ENCODE peak calls at places on chromosomes 13 and 19, in five cellular contexts. Y is AG10803, F is IMR-90, O is epithelial cell of esophagus, B is A549. E is an unnamed sample.

GRCh38 chr19:13839938-13840750 is 36.8 kb upstream of the NANOS3 start:
- DNase-seq in Y (peak), F (peak), O (peak), B (no peak), E (no peak)

GRCh38 chr13:113853518-113854237 is 10.2 kb downstream of the GAS6 start:
- DNase-seq in Y (no peak), F (peak), O (no peak), B (no peak), E (peak)

GRCh38 chr13:42893346-42893745 is 98.7 kb downstream of the EPSTI1 start:
- DNase-seq in Y (peak), F (peak), O (peak), B (no peak), E (no peak)

GRCh38 chr13:22138947-22139346 is 468.1 kb downstream of the FGF9 start:
- DNase-seq in Y (no peak), F (no peak), O (no peak), B (no peak), E (no peak)

GRCh38 chr13:105848494-105848893 is 687.0 kb downstream of the EFNB2 start:
- DNase-seq in Y (no peak), F (no peak), O (peak), B (no peak), E (no peak)

GRCh38 chr13:29893438-29893837 is 43.0 kb upstream of the UBL3 start:
- DNase-seq in Y (peak), F (peak), O (no peak), B (no peak), E (no peak)

GRCh38 chr13:46170687-46171086 is 11.3 kb downstream of the LCP1 start:
- DNase-seq in Y (no peak), F (no peak), O (no peak), B (no peak), E (no peak)

GRCh38 chr13:109336730-109337129 is 449.7 kb downstream of the IRS2 start:
- DNase-seq in Y (peak), F (peak), O (peak), B (no peak), E (no peak)

GRCh38 chr13:36163809-36164308 is 32.7 kb upstream of the DCLK1 start:
- DNase-seq in Y (peak), F (peak), O (peak), B (no peak), E (peak)

GRCh38 chr13:113840541-113841354 is 23.1 kb downstream of the GAS6 start:
- DNase-seq in Y (no peak), F (no peak), O (peak), B (no peak), E (no peak)

GRCh38 chr19:13085673-13086072 is 17.0 kb downstream of the LYL1 start:
- DNase-seq in Y (no peak), F (no peak), O (no peak), B (no peak), E (no peak)

GRCh38 chr13:100983111-100983510 is 308.5 kb upstream of the TMTC4 start:
- DNase-seq in Y (no peak), F (no peak), O (no peak), B (no peak), E (no peak)

DNA sequence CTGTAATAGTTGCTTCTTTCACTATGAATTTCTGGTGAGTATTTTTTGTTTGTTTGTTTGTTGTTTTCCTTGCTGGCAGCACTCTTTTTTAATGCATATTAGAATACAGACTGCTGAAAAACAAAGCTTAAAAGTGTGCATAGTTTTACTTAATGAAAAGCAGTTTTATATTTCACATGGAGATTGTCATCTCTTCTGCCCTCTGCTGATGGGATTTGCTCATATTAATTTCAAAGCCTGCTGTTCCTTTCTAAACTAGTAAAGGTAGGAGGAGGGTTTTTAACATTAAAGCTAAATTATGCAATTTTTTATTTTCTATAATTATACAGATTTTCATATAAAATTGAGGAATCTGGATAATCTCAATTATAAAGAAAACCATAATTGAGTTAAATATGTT is 692.6 kb upstream of the SLITRK1 start:
- DNase-seq in Y (peak), F (peak), O (peak), B (no peak), E (no peak)
- TF ChIP-seq CTCF in Y (peak), F (peak), O (peak), B (no peak), E (no peak)

DNA sequence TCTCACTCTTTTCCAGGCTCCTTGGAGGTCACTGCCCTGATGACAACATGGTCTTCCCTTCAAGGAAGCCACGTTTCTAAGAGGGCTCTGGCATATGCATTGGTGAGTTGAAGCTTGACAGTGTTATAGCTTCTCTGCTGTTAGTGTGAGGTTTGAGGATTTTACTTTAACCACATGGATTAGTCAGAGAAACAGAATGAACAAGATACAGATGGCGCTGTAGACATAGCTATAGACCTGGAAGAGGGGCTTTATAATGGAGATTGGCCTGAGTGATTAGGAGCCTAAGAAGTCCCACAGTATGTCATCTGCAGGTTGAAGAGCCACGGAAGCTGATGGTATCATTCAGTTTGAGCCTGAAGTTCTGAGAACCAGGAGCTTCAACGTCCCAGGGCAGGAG is 18.4 kb upstream of the URI1 start:
- DNase-seq in Y (no peak), F (no peak), O (no peak), B (no peak), E (no peak)
- TF ChIP-seq CTCF in Y (no peak), F (no peak), O (no peak), B (no peak), E (no peak)

DNA sequence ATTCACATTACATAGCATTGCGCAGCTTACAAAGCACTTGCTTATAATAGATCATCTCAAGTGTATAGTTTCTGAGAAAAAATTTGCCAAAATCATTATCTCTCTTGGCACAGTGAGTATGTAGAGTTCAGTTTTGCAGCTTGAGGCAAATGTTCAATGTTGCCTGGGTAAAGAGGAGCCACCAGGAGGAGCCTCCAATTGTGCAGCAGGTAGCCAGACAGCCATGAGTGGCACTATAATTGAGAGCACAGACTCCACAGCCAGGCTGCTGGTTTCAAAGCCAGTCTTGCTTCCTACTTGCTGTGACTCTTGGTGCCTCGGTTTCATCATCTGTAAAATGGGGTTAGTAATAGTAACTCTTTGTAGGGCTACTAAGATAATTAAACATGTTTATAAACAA is 24.0 kb upstream of the OLFM4 start:
- DNase-seq in Y (no peak), F (no peak), O (no peak), B (no peak), E (no peak)
- TF ChIP-seq CTCF in Y (no peak), F (no peak), O (no peak), B (no peak), E (no peak)

GRCh38 chr19:1221141-1221903 is 15.7 kb downstream of the STK11 start:
- DNase-seq in Y (peak), F (peak), O (no peak), B (no peak), E (no peak)
- TF ChIP-seq CTCF in Y (peak), F (peak), O (peak), B (peak), E (no peak)

DNA sequence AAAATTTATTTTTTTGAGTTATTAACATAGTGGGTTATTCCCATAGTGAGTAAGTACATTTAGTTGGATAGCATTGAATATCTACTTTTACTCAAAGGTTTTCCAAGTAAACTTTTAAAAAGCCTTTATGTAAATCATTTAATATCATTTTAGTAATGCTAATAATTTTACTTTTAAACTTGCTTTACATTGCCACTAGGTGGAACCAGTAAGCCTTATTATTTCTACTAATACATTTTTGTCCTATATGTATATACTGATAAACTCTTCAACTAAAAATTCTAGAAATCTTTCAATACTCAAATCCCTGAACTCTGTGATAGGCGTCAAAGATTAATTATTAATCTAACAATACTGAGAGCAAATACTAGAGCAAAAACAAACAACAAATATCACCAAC is 1709.2 kb upstream of the PCDH20 start:
- DNase-seq in Y (peak), F (peak), O (peak), B (no peak), E (no peak)
- TF ChIP-seq CTCF in Y (peak), F (peak), O (peak), B (peak), E (no peak)

GRCh38 chr19:52010674-52011073 is 2.7 kb upstream of the ZNF615 start:
- DNase-seq in Y (no peak), F (no peak), O (no peak), B (no peak), E (no peak)

GRCh38 chr19:52007805-52008557 is at the start of gene ZNF615:
- DNase-seq in Y (peak), F (peak), O (peak), B (peak), E (peak)

DNA sequence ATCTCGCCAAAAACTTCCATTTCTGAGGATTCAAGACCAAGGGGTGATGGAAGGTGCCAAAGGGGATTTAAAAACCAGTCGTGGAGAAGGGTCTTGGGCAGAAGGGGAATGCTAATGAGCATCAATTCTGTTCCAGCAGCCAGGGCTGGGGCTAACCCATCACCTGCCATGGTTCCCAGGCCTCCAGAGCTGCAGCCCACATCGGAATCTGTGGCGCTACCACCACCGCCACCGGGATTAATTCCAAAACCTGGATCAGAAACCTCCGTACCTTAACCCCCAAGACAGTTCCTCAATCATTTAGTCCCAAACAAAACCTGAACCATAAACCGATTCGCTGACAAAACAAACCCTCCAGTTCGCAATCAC is 591 bp downstream of the ZNF615 start:
- DNase-seq in Y (peak), F (no peak), O (no peak), B (no peak), E (no peak)
- TF ChIP-seq CTCF in Y (no peak), F (no peak), O (no peak), B (no peak), E (no peak)

GRCh38 chr13:95221991-95222732 is 79.1 kb downstream of the ABCC4 start:
- DNase-seq in Y (no peak), F (no peak), O (no peak), B (no peak), E (no peak)

GRCh38 chr13:95212962-95213850 is 88.0 kb downstream of the ABCC4 start:
- DNase-seq in Y (no peak), F (no peak), O (no peak), B (no peak), E (peak)

GRCh38 chr13:95217920-95218830 is 83.1 kb downstream of the ABCC4 start:
- DNase-seq in Y (no peak), F (no peak), O (no peak), B (no peak), E (no peak)

GRCh38 chr13:95216182-95216581 is 85.1 kb downstream of the ABCC4 start:
- DNase-seq in Y (no peak), F (no peak), O (no peak), B (no peak), E (no peak)
- TF ChIP-seq CTCF in Y (no peak), F (no peak), O (no peak), B (no peak), E (no peak)

DNA sequence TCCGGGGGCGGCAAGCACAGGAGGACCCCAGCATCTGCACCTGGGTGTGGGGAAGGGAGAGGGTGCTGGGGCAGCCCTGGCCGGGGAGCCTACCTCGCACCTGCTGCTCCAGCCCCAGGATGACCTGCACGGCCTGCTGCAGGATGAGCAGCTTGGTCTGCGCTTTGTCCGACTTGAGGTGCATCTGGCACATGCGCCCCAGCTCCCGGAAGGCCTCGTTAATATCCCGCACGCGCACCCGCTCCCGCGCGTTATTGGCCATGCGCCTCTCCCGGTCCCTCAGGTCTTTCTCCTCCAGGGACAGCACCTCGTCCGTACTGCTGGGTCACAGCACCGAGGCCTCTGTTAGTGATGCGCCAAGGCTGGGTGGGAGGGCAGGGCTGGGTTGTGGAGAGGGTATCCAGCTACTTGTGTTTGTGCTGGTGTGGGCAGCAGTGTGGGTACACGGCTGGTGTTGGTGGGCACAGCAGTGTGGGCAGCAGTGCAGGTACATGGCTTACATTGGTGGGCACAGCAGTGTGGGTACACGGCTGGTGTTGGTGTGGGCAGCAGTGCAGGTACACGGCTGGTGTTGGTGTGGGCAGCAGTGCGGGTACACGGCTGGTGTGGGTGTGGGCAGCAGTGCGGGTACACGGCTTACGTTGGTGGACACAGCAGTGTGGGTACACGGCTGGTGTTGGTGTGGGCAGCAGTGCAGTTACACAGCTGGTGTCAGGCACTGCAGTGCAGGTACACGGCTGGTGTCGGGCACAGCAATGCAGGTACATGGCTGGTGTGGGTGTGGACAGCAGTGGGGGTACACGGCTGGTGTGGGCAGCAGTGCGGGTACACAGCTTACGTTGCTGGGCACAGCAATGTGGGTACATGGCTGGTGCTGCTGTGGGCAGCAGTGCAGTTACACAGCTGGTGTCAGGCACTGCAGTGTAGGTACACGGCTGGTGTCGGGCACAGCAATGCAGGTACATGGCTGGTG is 7.1 kb upstream of the UQCR11 start:
- DNase-seq in Y (no peak), F (no peak), O (no peak), B (no peak), E (no peak)
- TF ChIP-seq CTCF in Y (no peak), F (no peak), O (no peak), B (no peak), E (no peak)